ENCODE peak calls at places on chromosomes 16 and 17, in ten cellular contexts. V is mammary epithelial cell, T is cardiac fibroblast, I is body of pancreas, G is mucosa of descending colon, E is SK-N-SH, W is Panc1, C is fibroblast of lung, S is lung, D is prostate gland. O is an unnamed sample.

GRCh38 chr16:22425036-22425801 is 50.8 kb upstream of the CDR2 start:
- DNase-seq in C (no peak), G (no peak), I (peak), T (peak), E (no peak), D (no peak), S (no peak), W (no peak), V (no peak), O (no peak)

GRCh38 chr17:36112572-36112971 is 8.9 kb downstream of the CCL4 start:
- DNase-seq in C (no peak), T (no peak), V (no peak), S (no peak), G (no peak), E (no peak), D (no peak), I (no peak), W (no peak), O (no peak)

GRCh38 chr17:11813278-11813677 is 184.0 kb downstream of the ZNF18 start:
- DNase-seq in C (no peak), I (no peak), W (no peak), S (no peak), D (no peak), V (no peak), T (no peak), E (no peak), G (no peak), O (no peak)

GRCh38 chr16:23298290-23298689 is 3.8 kb upstream of the SCNN1B start:
- DNase-seq in T (no peak), D (no peak), E (no peak), C (no peak), W (no peak), V (no peak), S (no peak), G (no peak), I (no peak), O (no peak)

GRCh38 chr16:50762241-50762640 is 20.4 kb downstream of the CYLD start:
- DNase-seq in V (no peak), W (no peak), E (no peak), C (peak), S (no peak), T (no peak), I (no peak), G (no peak), D (no peak), O (no peak)

GRCh38 chr17:74998783-74999182 is 11.4 kb downstream of the CDR2L start:
- DNase-seq in E (no peak), W (no peak), I (no peak), D (no peak), S (no peak), C (no peak), T (no peak), V (no peak), G (no peak), O (no peak)

GRCh38 chr17:35350493-35350892 is 22.9 kb downstream of the SLFN11 start:
- DNase-seq in G (no peak), W (no peak), S (no peak), T (no peak), I (no peak), C (no peak), E (no peak), D (no peak), V (no peak), O (no peak)

GRCh38 chr17:21089145-21089544 is 37.6 kb upstream of the DHRS7B start:
- DNase-seq in E (no peak), G (no peak), W (no peak), V (peak), C (peak), T (peak), S (no peak), I (no peak), D (no peak), O (peak)

GRCh38 chr17:40703652-40704051 is at the start of gene KRT24:
- DNase-seq in C (no peak), D (no peak), S (no peak), V (no peak), I (no peak), E (no peak), T (no peak), G (no peak), W (no peak), O (no peak)

GRCh38 chr17:38911081-38911730 is 14.2 kb upstream of the LASP1NB start:
- DNase-seq in E (no peak), S (no peak), W (no peak), V (no peak), I (peak), C (no peak), T (no peak), D (no peak), G (no peak), O (no peak)

GRCh38 chr16:10981697-10982216 is 37.4 kb downstream of the CLEC16A start:
- DNase-seq in I (no peak), V (peak), T (no peak), G (no peak), W (no peak), C (no peak), D (no peak), E (peak), S (no peak), O (no peak)

GRCh38 chr16:12186774-12187335 is 210.3 kb downstream of the SNX29 start:
- DNase-seq in G (no peak), E (no peak), W (no peak), S (no peak), V (peak), T (no peak), D (no peak), I (no peak), C (no peak), O (no peak)

GRCh38 chr17:78903101-78903779 is at the start of gene CEP295NL:
- DNase-seq in D (no peak), G (no peak), S (no peak), T (peak), E (peak), C (peak), W (no peak), I (no peak), V (no peak), O (no peak)

GRCh38 chr17:45022655-45023339 is 28.6 kb downstream of the DCAKD start:
- DNase-seq in I (no peak), S (no peak), C (no peak), D (no peak), V (no peak), G (no peak), W (no peak), E (no peak), T (no peak), O (no peak)

GRCh38 chr16:54750249-54750648 is 180.4 kb upstream of the IRX5 start:
- DNase-seq in C (peak), E (no peak), I (no peak), D (no peak), T (no peak), W (no peak), S (no peak), G (no peak), V (peak), O (no peak)

GRCh38 chr17:17679243-17679642 is 2.0 kb upstream of the RAI1 start:
- DNase-seq in W (no peak), D (no peak), E (no peak), T (no peak), S (no peak), V (no peak), C (no peak), G (no peak), I (no peak), O (no peak)
- TF ChIP-seq CTCF in W (no peak), D (no peak), E (no peak), T (no peak), S (no peak), V (no peak), C (no peak), G (no peak), I (no peak), O (no peak)

DNA sequence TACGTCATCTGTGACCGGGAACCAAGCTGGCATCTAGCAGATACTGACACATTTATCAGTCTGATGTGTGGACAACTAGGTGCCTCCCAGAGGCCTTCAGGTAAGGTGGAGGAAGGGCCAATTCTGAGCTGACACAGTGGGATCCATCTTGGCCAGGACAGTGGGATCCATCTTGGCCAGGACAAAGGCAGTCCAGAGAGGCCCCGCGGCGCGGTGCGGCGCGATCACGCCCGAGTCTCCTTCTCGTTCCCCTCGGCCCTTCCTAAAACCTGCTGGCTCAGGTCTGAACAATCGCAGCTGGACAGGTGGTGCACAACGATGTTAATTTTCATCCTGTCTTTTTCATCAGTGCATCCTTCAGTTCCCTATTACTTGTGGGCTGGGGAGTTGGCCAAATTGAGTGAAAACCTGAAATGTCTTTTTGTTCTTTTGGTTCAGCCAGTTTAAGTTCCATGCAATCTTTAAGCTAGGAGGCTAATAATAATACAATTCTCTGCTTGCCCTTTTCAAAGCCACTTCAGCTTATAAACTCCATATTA is 486 bp upstream of the WSB1 start:
- DNase-seq in S (no peak), G (peak), I (peak), E (no peak), V (no peak), C (no peak), W (no peak), T (no peak), D (no peak), O (no peak)
- H3K4me3 ChIP-seq in S (no peak), G (peak), I (peak), E (peak), V (peak), C (no peak), W (peak), T (no peak), D (peak), O (peak)

DNA sequence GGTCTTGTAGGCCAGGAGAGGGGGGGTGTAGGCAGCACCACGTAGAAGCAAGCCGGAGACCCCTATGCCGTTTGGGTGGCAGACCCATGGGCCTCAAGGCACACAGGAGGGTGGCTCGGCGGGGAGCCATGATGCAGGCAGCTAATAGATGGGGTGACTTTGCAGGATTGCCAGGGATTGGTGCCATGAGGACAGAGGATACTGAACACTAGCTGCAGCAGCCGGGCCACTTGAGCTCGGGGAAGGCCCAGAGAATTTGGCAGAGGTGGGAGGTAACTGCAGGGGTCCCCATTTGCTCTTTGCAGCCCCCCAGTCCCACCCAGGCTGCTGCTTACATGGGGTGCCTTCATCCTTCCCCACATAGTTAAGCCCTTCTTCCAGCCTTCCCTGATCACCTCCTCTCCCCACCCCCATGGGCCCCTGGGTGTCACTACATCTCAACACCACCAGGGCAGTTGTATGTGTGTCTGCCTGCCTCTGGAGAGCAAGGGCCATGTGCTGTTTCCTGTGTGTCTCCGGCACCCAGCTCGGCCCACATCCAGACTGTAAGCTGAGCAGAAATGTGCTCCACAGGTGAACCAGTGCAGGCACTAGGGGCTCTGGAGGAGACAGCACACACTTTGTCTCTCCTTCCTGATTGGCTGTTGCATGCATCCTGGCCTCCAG is 52.1 kb downstream of the SREBF1 start:
- DNase-seq in I (no peak), V (no peak), G (no peak), D (no peak), S (no peak), E (peak), W (no peak), C (no peak), T (no peak), O (no peak)
- TF ChIP-seq CTCF in I (peak), V (peak), G (no peak), D (no peak), S (no peak), E (peak), W (no peak), C (no peak), T (no peak), O (peak)

GRCh38 chr16:15641753-15642556 is 999 bp downstream of the MARF1 start:
- DNase-seq in W (no peak), E (no peak), V (no peak), S (no peak), C (no peak), D (no peak), G (no peak), I (no peak), T (no peak), O (no peak)

GRCh38 chr16:15643453-15644305 is 725 bp upstream of the MARF1 start:
- DNase-seq in C (peak), E (peak), W (peak), G (no peak), D (peak), I (peak), T (peak), S (no peak), V (no peak), O (peak)

GRCh38 chr16:15647615-15648014 is 2.4 kb upstream of the NDE1 start:
- DNase-seq in V (no peak), G (no peak), C (no peak), I (no peak), D (no peak), T (no peak), E (no peak), S (no peak), W (no peak), O (no peak)

GRCh38 chr16:15642557-15643452 is at the start of gene MARF1:
- DNase-seq in V (peak), T (peak), W (no peak), E (peak), G (peak), D (peak), I (peak), C (peak), S (peak), O (peak)

DNA sequence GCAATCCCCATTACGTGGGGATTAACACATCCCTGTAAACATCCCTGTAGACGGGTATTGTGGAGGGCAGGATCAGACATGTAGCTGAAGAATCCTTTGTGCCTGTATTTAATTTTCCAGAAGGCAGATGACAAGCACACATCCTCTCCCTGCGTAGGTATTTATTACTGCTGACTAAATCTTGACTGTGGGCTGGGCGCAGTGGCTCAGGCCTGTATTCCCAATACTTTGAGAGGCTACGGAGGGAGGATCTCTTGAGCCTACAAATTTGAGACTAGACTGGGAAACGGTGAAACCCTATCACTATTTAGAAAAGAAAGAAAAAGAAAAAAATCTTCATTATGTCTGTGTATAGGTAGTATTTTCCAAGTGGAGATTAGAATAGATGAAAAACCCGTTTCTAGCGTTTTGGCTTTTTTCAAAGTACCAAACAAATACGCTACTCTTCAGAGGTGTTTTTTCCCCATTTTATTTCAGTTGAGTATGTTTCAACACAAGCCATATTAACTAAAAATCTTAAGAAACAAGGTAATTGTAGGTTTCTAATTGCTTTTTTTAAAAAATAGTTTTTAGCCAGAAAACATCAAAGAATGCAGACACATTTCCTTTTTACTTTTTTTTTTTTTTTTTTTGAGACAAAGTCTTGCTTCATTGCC is 1.5 kb upstream of the MARF1 start:
- DNase-seq in T (no peak), S (no peak), W (no peak), I (no peak), E (peak), G (no peak), V (peak), D (peak), C (peak), O (peak)
- H3K4me3 ChIP-seq in T (no peak), S (no peak), W (peak), I (no peak), E (peak), G (no peak), V (no peak), D (no peak), C (no peak), O (no peak)

DNA sequence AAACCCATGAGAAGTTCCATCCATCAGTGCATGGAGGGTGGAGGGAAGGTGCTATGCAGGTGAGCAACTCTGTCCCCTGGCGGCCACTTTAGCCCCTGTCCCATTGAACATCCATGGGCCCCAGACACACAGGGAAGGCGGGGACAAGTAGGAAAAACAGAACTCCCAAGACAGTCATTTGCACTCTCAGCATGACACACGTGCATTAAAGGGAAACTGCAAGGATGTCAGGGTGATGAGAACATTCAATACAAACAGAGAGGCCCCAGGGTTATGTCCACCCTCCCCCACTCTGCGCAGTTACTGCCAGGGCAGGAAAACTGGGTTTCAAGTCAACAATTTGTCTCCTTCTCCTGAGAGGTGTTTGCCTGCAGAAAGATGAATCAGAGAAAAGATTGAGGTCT is 44.0 kb upstream of the AKTIP start:
- DNase-seq in E (no peak), W (no peak), D (no peak), V (peak), S (no peak), G (no peak), C (no peak), T (peak), I (no peak), O (no peak)
- TF ChIP-seq CTCF in E (peak), W (peak), D (no peak), V (no peak), S (no peak), G (no peak), C (no peak), T (peak), I (no peak), O (no peak)

O was measured in AG09309.